ENCODE peak calls at places on chromosomes 13 and 19, in eight cellular contexts. P, S, Y, J, M, E, C and U are unnamed samples.

GRCh38 chr19:46111376-46111775 is 13.1 kb downstream of the IGFL3 start:
- DNase-seq in M (no peak), S (no peak), E (no peak), Y (peak), C (no peak), J (no peak), P (no peak), U (no peak)

GRCh38 chr13:27425918-27426630 is 1.7 kb downstream of the GTF3A start:
- DNase-seq in S (peak), P (peak), Y (peak), E (peak), C (peak), J (peak), M (peak), U (peak)

GRCh38 chr13:114074671-114075315 is 57.6 kb downstream of the RASA3 start:
- DNase-seq in S (no peak), J (no peak), C (no peak), Y (no peak), P (no peak), E (no peak), M (no peak), U (no peak)

GRCh38 chr19:56104423-56104822 is 16.7 kb downstream of the ZNF787 start:
- DNase-seq in S (no peak), E (no peak), P (no peak), Y (no peak), C (no peak), M (no peak), J (no peak), U (no peak)

GRCh38 chr19:33629826-33630375 is 8.1 kb downstream of the CHST8 start:
- DNase-seq in P (no peak), J (no peak), C (no peak), E (no peak), Y (no peak), S (no peak), M (no peak), U (no peak)

GRCh38 chr19:41910992-41911888 is 17.0 kb downstream of the ERFL start:
- DNase-seq in M (no peak), P (no peak), C (no peak), S (no peak), J (no peak), E (no peak), Y (no peak), U (no peak)

GRCh38 chr19:53945441-53945840 is 17.3 kb upstream of the CACNG8 start:
- DNase-seq in P (peak), C (no peak), M (no peak), E (no peak), J (peak), Y (no peak), S (no peak), U (no peak)

GRCh38 chr19:33301011-33301899 is 1.1 kb downstream of the CEBPA start:
- DNase-seq in P (no peak), S (no peak), M (no peak), J (no peak), E (no peak), Y (no peak), C (no peak), U (no peak)

GRCh38 chr19:34364830-34365462 is at the start of gene GPI:
- DNase-seq in C (peak), Y (peak), E (peak), J (peak), P (peak), S (peak), M (peak), U (peak)

GRCh38 chr19:16527334-16527935 is 14.8 kb downstream of the CHERP start:
- DNase-seq in P (no peak), J (no peak), E (no peak), C (no peak), M (no peak), S (no peak), Y (no peak), U (no peak)

GRCh38 chr13:99406799-99407201 is 94.5 kb upstream of the TM9SF2 start:
- DNase-seq in P (peak), C (no peak), S (no peak), Y (no peak), E (no peak), M (no peak), J (no peak), U (no peak)

GRCh38 chr13:76462003-76462402 is 424.2 kb downstream of the KCTD12 start:
- DNase-seq in Y (no peak), M (no peak), C (no peak), S (no peak), P (no peak), E (no peak), J (no peak), U (no peak)

GRCh38 chr19:44685877-44686276 is 13.1 kb upstream of the CEACAM16 start:
- DNase-seq in C (peak), P (no peak), M (peak), E (no peak), S (no peak), J (no peak), Y (no peak), U (peak)

GRCh38 chr13:70162141-70162540 is 53.9 kb upstream of the KLHL1 start:
- DNase-seq in C (no peak), Y (no peak), S (no peak), J (no peak), P (no peak), M (no peak), E (peak), U (no peak)

GRCh38 chr19:33905937-33906577 is 109.4 kb downstream of the KCTD15 start:
- DNase-seq in M (no peak), Y (peak), P (no peak), E (no peak), S (no peak), J (peak), C (peak), U (peak)

GRCh38 chr19:55692681-55693081 is 17.7 kb downstream of the EPN1 start:
- DNase-seq in P (no peak), M (no peak), E (no peak), S (no peak), C (no peak), Y (no peak), J (no peak), U (no peak)

GRCh38 chr19:2140193-2140545 is 11.2 kb downstream of the AP3D1 start:
- DNase-seq in J (no peak), E (no peak), Y (no peak), P (no peak), M (no peak), C (no peak), S (no peak), U (no peak)

GRCh38 chr19:13978306-13978705 is 26.0 kb downstream of the DCAF15 start:
- DNase-seq in S (no peak), J (peak), P (peak), Y (peak), C (peak), M (no peak), E (no peak), U (peak)

GRCh38 chr13:28636677-28637317 is 22.1 kb upstream of the POMP start:
- DNase-seq in C (peak), J (peak), P (peak), S (no peak), Y (peak), M (peak), E (peak), U (peak)

GRCh38 chr19:34263745-34264237 is 9.4 kb downstream of the GARRE1 start:
- DNase-seq in E (no peak), C (no peak), S (no peak), J (no peak), P (no peak), M (peak), Y (no peak), U (no peak)

GRCh38 chr13:113658836-113659235 is 838 bp upstream of the ATP4B start:
- DNase-seq in J (no peak), S (no peak), M (no peak), P (no peak), Y (no peak), E (no peak), C (no peak), U (no peak)

GRCh38 chr13:43078399-43078798 is 55.0 kb downstream of the DNAJC15 start:
- DNase-seq in P (no peak), M (no peak), J (no peak), E (no peak), S (no peak), C (no peak), Y (no peak), U (no peak)

GRCh38 chr13:110266983-110267382 is 40.0 kb downstream of the COL4A1 start:
- DNase-seq in M (no peak), P (no peak), Y (no peak), E (no peak), S (no peak), C (peak), J (no peak), U (peak)

GRCh38 chr13:29471551-29471950 is 123.9 kb downstream of the SLC7A1 start:
- DNase-seq in P (no peak), Y (no peak), C (no peak), E (no peak), M (no peak), J (no peak), S (no peak), U (no peak)

GRCh38 chr13:42990147-42990990 is 1.7 kb downstream of the EPSTI1 start:
- DNase-seq in Y (no peak), J (no peak), S (no peak), E (no peak), P (no peak), M (no peak), C (no peak), U (no peak)

GRCh38 chr19:4338441-4339350 is at the start of gene STAP2:
- DNase-seq in M (peak), P (no peak), E (no peak), Y (peak), C (peak), J (no peak), S (no peak), U (peak)

GRCh38 chr19:28128341-28128740 is 1084.6 kb downstream of the UQCRFS1 start:
- DNase-seq in C (no peak), E (no peak), M (no peak), P (no peak), J (no peak), Y (no peak), S (no peak), U (no peak)

GRCh38 chr13:58994778-58995177 is 1169.0 kb downstream of the DIAPH3 start:
- DNase-seq in Y (no peak), C (no peak), J (no peak), E (no peak), S (no peak), M (no peak), P (no peak), U (peak)

GRCh38 chr13:33761744-33762143 is 56.2 kb upstream of the RFC3 start:
- DNase-seq in S (no peak), J (peak), Y (peak), P (no peak), E (no peak), C (no peak), M (no peak), U (no peak)

GRCh38 chr19:14031719-14032480 is at the start of gene IL27RA:
- DNase-seq in C (peak), Y (peak), M (no peak), E (peak), J (peak), P (peak), S (peak), U (peak)

GRCh38 chr19:39247701-39248664 is 673 bp downstream of the IFNL4 start:
- DNase-seq in P (no peak), C (no peak), M (no peak), E (no peak), J (no peak), S (no peak), Y (no peak), U (no peak)

GRCh38 chr19:52941941-52942370 is 18.7 kb upstream of the ZNF888 start:
- DNase-seq in P (peak), Y (peak), E (no peak), S (peak), C (peak), J (peak), M (no peak), U (peak)

GRCh38 chr13:100665403-100665802 is 9.2 kb downstream of the TMTC4 start:
- DNase-seq in E (no peak), J (no peak), Y (no peak), C (no peak), M (no peak), S (no peak), P (no peak), U (no peak)